ENCODE peak calls at places on chromosomes 7 and 10, in seven cellular contexts. W is NB4, N is right lobe of liver, E is suprapubic skin, D is IMR-90, Z is gastrocnemius medialis, M is endothelial cell of umbilical vein. Q is an unnamed sample.

GRCh38 chr7:23012186-23012585 is 1.7 kb downstream of the HYCC1 start:
- DNase-seq in Z (no peak), E (no peak), W (no peak), D (no peak), N (no peak), M (peak), Q (no peak)

GRCh38 chr10:119189811-119190282 is 11.2 kb upstream of the PRDX3 start:
- DNase-seq in N (no peak), M (peak), E (no peak), Z (no peak), D (peak), W (peak), Q (no peak)

GRCh38 chr7:30924624-30925023 is 13.0 kb downstream of the AQP1 start:
- DNase-seq in N (no peak), W (no peak), D (no peak), E (peak), Z (no peak), M (no peak), Q (no peak)

GRCh38 chr7:139734395-139734794 is 43.4 kb downstream of the HIPK2 start:
- DNase-seq in M (peak), D (peak), N (no peak), W (peak), Z (peak), E (no peak), Q (no peak)

GRCh38 chr10:99921948-99922347 is 87.8 kb downstream of the DNMBP start:
- DNase-seq in Z (no peak), D (no peak), E (no peak), M (peak), W (no peak), N (no peak), Q (no peak)

GRCh38 chr10:45235823-45236222 is 79.6 kb downstream of the OR13A1 start:
- DNase-seq in E (no peak), M (peak), N (no peak), W (no peak), Z (no peak), D (peak), Q (no peak)

GRCh38 chr7:140326116-140326928 is 72.0 kb downstream of the SLC37A3 start:
- DNase-seq in W (peak), M (peak), N (peak), D (peak), Z (peak), E (no peak), Q (peak)

GRCh38 chr7:151968357-151968756 is 12.1 kb downstream of the GALNTL5 start:
- DNase-seq in D (no peak), Z (no peak), M (no peak), W (no peak), N (no peak), E (peak), Q (no peak)

GRCh38 chr10:76456190-76456589 is 1024.8 kb downstream of the LRMDA start:
- DNase-seq in D (no peak), Z (no peak), W (no peak), M (no peak), E (no peak), N (no peak), Q (no peak)

GRCh38 chr7:56199639-56200038 is 83.4 kb upstream of the NUPR2 start:
- DNase-seq in D (no peak), W (no peak), M (no peak), N (no peak), Z (no peak), E (no peak), Q (no peak)

GRCh38 chr10:5399332-5399731 is 5.3 kb downstream of the TUBAL3 start:
- DNase-seq in N (no peak), Z (no peak), E (no peak), W (no peak), D (no peak), M (no peak), Q (no peak)

GRCh38 chr10:5400843-5401242 is 3.8 kb downstream of the TUBAL3 start:
- DNase-seq in M (no peak), Z (no peak), E (no peak), D (no peak), N (no peak), W (no peak), Q (no peak)

GRCh38 chr10:5402798-5403197 is 1.8 kb downstream of the TUBAL3 start:
- DNase-seq in W (no peak), Z (no peak), M (no peak), E (no peak), N (no peak), D (no peak), Q (no peak)

GRCh38 chr10:5406918-5407317 is 2.3 kb upstream of the TUBAL3 start:
- DNase-seq in D (no peak), E (no peak), M (no peak), W (no peak), N (no peak), Z (no peak), Q (no peak)

DNA sequence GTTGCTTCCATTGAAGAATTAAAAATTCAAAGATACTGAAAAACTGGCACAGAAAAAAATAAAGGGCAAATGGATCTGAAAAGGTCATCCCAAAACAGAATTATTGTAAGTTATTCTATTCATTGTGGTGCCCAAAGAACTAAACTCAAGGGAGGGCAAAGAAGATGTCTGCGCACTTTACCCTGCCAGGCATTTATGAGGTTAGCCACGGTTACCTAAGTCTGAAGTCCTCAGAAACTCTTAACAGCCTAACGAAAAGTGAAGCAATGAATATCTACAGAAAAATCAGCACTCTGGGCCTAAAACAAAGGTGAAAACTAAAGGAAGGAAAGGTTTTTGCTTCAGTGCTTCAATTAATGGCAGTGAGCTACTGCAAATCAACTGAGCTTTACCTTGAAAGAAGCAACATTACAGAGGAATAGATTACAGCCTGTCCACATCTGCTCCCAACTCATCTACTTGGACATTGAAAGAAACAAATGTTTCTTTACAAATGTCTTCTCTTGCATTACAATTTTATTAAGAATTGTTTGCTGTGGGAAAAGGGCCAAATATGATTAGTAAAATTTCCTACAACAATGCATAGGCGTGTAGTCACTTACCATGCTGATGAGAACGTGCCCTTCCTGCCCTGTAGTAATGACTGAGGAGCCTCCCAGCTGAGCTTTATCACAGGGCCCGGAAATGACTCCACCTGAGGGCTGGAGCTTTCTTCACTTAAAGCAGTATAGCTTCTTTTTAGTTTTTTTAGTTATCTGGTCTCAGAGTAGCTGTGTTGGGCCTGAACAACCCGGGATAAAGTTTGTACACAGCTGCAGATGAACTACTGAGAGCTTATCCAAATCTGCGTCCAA is at the start of gene TUBAL3:
- DNase-seq in W (no peak), D (no peak), N (no peak), M (peak), E (no peak), Z (no peak), Q (no peak)
- TF ChIP-seq POLR2A in W (no peak), D (no peak), N (no peak), M (no peak), E (no peak), Z (no peak), Q (no peak)

GRCh38 chr10:103307594-103307993 is 30.7 kb downstream of the INA start:
- DNase-seq in Z (no peak), M (no peak), E (no peak), W (no peak), N (no peak), D (no peak), Q (no peak)
- TF ChIP-seq POLR2A in Z (no peak), M (no peak), E (no peak), W (no peak), N (no peak), D (no peak), Q (no peak)

DNA sequence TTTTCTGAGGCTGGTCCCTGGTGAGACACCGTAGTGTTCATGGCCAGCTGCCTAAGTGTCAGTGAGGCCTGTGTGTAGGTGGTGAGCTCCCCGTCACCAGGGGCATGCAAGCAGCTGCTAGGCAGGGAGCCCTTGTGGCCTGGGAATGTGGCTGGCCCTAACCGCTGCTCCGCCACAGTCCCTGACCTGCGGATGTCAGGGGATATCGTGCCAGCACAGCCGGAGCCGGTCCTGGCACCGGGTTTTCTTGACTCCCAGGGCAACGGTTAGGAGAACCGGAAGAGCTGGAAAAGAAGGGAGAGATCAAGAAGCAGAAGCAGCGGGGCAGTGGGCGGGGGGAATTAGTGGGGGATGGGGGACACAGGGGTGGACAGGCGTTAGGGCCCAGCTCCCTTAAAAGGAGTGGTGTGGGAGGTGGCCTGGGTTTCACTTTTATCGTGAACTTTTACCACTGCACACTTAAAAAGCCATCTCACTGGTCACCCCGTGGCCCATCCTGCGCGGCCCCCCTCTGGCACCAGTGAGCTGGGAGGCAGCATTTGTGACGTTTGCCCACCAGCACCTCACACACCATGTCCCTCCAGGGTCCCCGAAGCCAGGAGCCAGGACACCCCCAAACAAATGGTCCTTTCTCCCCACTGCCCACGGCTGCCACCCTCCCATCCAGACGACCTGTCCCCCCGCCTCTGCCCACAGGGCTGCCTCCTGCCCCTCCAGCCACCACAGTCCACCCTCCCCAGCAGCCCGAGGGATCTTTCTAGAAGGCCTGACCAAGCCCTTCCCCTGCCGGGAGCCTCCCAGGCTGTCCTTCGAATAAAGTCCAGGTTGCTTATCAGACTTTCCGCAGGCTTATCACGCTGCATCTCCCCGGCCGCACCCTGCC is 1.7 kb upstream of the MICALL2 start:
- DNase-seq in D (peak), Z (peak), W (peak), E (no peak), N (peak), M (peak), Q (peak)
- TF ChIP-seq POLR2A in D (no peak), Z (peak), W (no peak), E (no peak), N (no peak), M (no peak), Q (peak)

DNA sequence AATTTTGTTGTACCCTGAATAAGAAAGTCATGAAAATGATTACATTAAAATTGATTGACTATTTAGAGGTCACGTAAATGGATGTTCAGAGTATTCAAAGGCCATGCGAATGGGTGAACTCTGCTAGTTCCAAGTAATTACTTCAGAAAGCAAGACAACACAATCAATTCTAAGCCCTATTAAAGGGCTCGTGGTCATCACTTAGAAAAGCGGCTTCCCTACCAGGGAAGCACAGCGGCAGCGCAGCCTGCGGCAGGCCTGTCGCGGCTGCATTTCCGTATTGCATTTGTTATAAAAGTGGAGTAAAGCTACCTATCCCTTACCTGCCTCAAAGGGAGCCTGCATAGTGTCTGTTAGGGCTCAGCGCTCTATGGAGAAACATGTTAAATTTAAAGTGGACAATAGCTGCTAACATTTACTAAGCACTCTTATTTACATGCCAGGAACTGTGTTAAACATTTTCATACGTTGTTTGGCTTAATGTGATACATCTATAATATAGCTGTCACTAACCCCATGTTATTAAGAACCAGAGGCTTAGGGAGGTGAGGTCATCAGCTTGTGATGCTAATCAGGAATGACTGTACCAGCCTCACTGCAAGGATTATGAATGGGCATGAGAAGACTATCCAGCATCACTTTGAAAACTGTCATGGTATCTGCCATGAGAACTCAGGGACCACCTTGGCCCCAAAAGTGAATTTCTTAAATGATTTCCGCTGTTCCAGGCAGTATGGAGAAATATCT is 187.5 kb downstream of the CELF2 start:
- DNase-seq in D (peak), W (no peak), N (no peak), M (peak), Z (no peak), E (no peak), Q (no peak)
- TF ChIP-seq POLR2A in D (no peak), W (no peak), N (no peak), M (no peak), Z (no peak), E (no peak), Q (no peak)

DNA sequence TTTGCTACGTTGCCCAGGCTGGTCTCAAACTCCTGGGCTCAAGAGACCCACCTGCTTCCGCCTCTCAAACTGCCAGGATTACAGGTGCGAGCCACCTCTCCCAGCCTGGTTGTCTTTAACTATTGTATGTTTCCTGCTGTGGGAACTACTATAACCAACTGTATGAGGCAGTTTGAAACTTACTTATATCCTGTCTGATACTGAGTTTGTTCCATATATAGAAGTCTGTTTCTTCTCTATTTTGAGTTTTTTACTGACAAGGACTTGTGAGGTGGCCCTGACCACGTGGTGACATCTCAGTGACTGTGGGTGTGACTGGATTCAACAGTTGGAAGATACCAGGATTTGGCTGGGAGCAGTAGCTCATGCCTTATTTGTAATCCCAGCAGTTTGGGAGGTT is 14.2 kb downstream of the FBH1 start:
- DNase-seq in E (no peak), N (no peak), Z (no peak), M (no peak), W (no peak), D (no peak), Q (no peak)
- TF ChIP-seq POLR2A in E (no peak), N (no peak), Z (no peak), M (no peak), W (no peak), D (no peak), Q (no peak)

DNA sequence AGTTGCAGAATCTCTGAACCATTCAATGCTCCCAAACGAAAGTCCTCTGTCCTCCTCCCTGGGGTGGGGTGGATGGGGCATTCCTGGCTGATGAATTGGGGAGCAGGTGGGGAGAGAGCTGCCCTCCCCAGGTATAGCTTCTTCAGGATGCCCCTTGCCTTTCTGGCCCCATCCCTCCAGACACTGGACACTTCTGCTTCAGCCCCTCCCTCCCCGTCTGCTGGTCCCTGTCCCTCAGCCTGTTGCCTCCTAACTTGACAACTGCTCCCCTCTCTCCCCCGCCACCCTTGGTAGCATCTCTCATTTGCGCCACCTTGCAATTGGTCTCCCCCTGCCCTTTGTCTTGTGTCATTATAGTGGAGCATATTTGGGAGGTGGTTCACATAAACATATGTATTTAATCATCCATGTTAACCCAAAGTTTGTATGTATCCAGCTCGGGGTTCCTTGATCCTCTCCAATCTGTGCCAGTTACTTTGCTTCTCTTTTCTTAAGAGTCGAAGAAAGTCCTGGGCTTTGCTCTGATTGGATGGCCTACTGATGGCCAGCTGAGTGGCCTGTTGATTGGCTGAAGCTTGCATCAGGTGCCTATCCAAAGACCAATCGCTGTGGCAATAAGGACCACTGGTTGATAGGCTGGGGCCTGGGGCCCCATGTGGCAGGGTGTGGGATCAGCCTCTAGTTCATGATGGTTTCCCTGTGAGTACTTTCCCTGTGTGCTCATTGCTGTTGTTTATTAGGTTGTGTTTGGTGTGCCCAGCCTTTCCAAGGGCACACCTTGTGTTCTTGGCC is 4.0 kb upstream of the GCK start:
- DNase-seq in M (no peak), W (no peak), E (no peak), Z (no peak), D (no peak), N (no peak), Q (peak)
- TF ChIP-seq POLR2A in M (no peak), W (no peak), E (no peak), Z (no peak), D (no peak), N (no peak), Q (no peak)

DNA sequence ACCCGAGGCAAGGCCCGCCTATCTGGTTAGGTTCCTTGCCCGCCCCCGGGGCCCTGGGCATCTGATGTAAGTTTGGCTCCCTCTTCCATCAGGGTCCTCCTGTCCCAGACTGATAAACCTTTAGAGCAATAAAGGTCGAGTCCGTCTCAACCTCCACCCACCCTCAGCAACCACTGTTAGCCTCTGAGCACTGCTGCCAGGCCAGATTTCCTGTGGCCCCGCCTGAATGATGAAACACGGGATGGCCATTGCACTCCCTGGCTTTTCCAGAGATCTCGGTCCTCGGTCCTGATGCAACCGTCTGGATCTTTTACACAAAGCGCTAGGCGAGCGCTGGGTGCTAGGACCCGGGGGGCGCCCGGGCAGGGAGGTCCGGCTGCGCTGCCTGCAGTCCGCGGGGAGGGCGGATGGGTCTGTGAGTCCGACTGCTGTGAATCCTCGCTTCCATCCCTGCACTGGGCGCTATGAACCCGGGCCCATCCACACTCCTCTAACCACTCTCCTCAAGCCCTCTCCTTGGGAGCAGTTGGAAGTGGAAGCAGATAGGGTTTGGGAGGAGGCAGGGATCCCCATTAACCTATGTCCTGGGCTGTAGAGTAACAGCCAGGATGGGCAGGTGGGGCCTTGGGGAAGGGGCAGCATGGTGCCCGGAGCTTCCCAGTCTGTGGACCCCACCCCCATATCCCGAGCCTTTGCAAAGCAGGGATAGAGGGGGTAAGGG is 875 bp upstream of the DDIT4 start:
- DNase-seq in M (peak), D (peak), W (peak), E (peak), Z (peak), N (peak), Q (peak)
- TF ChIP-seq POLR2A in M (no peak), D (peak), W (peak), E (no peak), Z (peak), N (peak), Q (peak)

DNA sequence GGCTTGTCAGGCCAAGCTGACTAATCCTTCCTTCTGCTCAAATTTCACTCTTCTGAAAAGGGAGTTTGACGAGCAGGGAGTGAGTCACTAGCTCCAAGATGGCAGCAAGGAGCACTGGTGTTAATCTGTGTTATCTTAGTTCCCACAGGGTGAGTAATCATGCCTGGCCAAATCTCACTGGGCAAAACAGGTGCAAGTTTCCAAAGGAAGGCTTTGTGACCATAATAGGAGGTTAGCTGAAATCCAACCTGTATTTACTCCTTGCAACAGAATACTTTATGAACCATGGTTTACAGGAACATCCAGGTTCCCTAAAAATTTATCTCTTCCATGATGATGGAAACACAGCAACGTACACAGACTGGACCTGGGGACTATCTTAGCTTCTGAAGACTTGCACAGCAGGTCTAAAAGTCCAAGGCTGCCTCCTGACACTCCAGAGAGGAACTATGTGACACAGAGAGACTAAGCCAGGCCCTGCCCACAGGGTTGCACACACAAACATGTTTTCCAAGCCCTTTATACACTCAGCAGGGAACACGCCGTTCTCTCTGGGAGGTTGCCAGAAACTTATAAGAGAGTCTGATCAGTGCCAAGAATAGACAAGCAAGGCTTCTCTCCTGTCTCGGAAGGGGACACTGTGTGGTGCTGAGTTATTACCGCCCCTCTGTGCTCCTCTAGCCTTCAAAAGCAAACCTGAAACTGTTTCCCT is 46.3 kb downstream of the PDK4 start:
- DNase-seq in W (peak), Z (peak), N (peak), E (peak), D (peak), M (peak), Q (peak)
- TF ChIP-seq POLR2A in W (no peak), Z (peak), N (peak), E (no peak), D (no peak), M (no peak), Q (no peak)

Q was measured in erythroblast.